ENCODE peak calls at places on chromosomes 12 and 14, in six cellular contexts. D is frontal cortex; B is stimulated activated CD8-positive, alpha-beta memory T cell treated with anti-CD3 and anti-CD28 coated beads, Interleukin-4, amount 100 ng/mL, for 1 hour; P is A549; T is non-pigmented ciliary epithelial cell; K is A172. I is an unnamed sample.

GRCh38 chr14:103118663-103119404 is 4.4 kb upstream of the TNFAIP2 start:
- DNase-seq in D (no peak), B (no peak), P (no peak), T (no peak), K (no peak), I (no peak)

GRCh38 chr14:55074662-55075061 is 23.2 kb downstream of the MAPK1IP1L start:
- DNase-seq in D (no peak), B (no peak), P (no peak), T (no peak), K (no peak), I (no peak)

GRCh38 chr12:57099766-57100165 is 10.9 kb downstream of the NAB2 start:
- DNase-seq in D (no peak), B (no peak), P (no peak), T (no peak), K (no peak), I (no peak)

GRCh38 chr14:81298122-81298521 is 77.4 kb upstream of the GTF2A1 start:
- DNase-seq in D (no peak), B (no peak), P (no peak), T (no peak), K (no peak), I (no peak)

GRCh38 chr12:95096852-95097251 is 23.4 kb upstream of the NR2C1 start:
- DNase-seq in D (no peak), B (no peak), P (peak), T (no peak), K (peak), I (no peak)

GRCh38 chr12:18383203-18383602 is 121.9 kb downstream of the PIK3C2G start:
- DNase-seq in D (no peak), B (no peak), P (peak), T (peak), K (peak), I (no peak)

GRCh38 chr12:47124451-47124850 is 44.7 kb upstream of the AMIGO2 start:
- DNase-seq in D (no peak), B (no peak), P (no peak), T (no peak), K (peak), I (no peak)

GRCh38 chr12:95130096-95130495 is 56.7 kb upstream of the NR2C1 start:
- DNase-seq in D (no peak), B (no peak), P (peak), T (peak), K (peak), I (no peak)

GRCh38 chr12:90945070-90945649 is 9.8 kb downstream of the CCER1 start:
- DNase-seq in D (no peak), B (no peak), P (peak), T (no peak), K (peak), I (no peak)

GRCh38 chr12:124568431-124569374 is 1.3 kb upstream of the NCOR2 start:
- DNase-seq in D (no peak), B (no peak), P (peak), T (peak), K (peak), I (peak)

GRCh38 chr14:94337274-94337673 is 14.1 kb upstream of the SERPINA6 start:
- DNase-seq in D (no peak), B (no peak), P (no peak), T (no peak), K (peak), I (no peak)

GRCh38 chr12:22312336-22312735 is 22.2 kb downstream of the ST8SIA1 start:
- DNase-seq in D (no peak), B (no peak), P (peak), T (no peak), K (peak), I (no peak)

GRCh38 chr14:101171650-101172049 is 268.1 kb upstream of the RTL1 start:
- DNase-seq in D (no peak), B (no peak), P (no peak), T (no peak), K (no peak), I (no peak)

GRCh38 chr12:107525063-107525718 is 160.4 kb upstream of the PWP1 start:
- DNase-seq in D (no peak), B (no peak), P (no peak), T (no peak), K (no peak), I (no peak)

GRCh38 chr12:118981285-118982201 is at the start of gene SRRM4:
- DNase-seq in D (no peak), B (no peak), P (no peak), T (no peak), K (no peak), I (peak)

GRCh38 chr12:713281-713875 is 39.0 kb upstream of the WNK1 start:
- DNase-seq in D (no peak), B (no peak), P (no peak), T (no peak), K (no peak), I (no peak)

GRCh38 chr12:120479458-120479857 is 9.9 kb upstream of the SRSF9 start:
- DNase-seq in D (no peak), B (no peak), P (no peak), T (no peak), K (no peak), I (no peak)

GRCh38 chr12:104358353-104359003 is 54.9 kb downstream of the EID3 start:
- DNase-seq in D (peak), B (peak), P (peak), T (no peak), K (peak), I (peak)

GRCh38 chr14:68574461-68574860 is 218.4 kb downstream of the ZFP36L1 start:
- DNase-seq in D (no peak), B (no peak), P (no peak), T (no peak), K (no peak), I (no peak)

GRCh38 chr12:129911437-129912049 is 7.7 kb upstream of the TMEM132D start:
- DNase-seq in D (peak), B (no peak), P (peak), T (peak), K (peak), I (peak)

GRCh38 chr14:100708349-100709217 is 18.1 kb upstream of the DLK1 start:
- DNase-seq in D (no peak), B (no peak), P (no peak), T (no peak), K (no peak), I (peak)

GRCh38 chr12:91289072-91289471 is 106.5 kb upstream of the DCN start:
- DNase-seq in D (no peak), B (no peak), P (no peak), T (no peak), K (no peak), I (no peak)

GRCh38 chr14:64726585-64726890 is 22.3 kb downstream of the PLEKHG3 start:
- DNase-seq in D (no peak), B (no peak), P (peak), T (no peak), K (peak), I (no peak)